ENCODE peak calls at places on chromosomes 12 and 14, in five cellular contexts. Y is bronchial epithelial cell, E is ascending aorta, R is tibial artery, O is colonic mucosa. V is an unnamed sample.

GRCh38 chr12:11719678-11720099 is 70.2 kb downstream of the ETV6 start:
- DNase-seq in E (peak), O (no peak), Y (peak), R (peak), V (peak)

GRCh38 chr12:32265920-32266319 is 133.4 kb upstream of the FGD4 start:
- DNase-seq in Y (no peak), R (no peak), O (no peak), E (no peak), V (no peak)

GRCh38 chr12:92439397-92439779 is 263.4 kb upstream of the PLEKHG7 start:
- DNase-seq in O (no peak), Y (peak), E (no peak), R (no peak), V (no peak)

GRCh38 chr12:130463259-130463658 is 125.6 kb downstream of the PIWIL1 start:
- DNase-seq in R (no peak), E (no peak), O (no peak), Y (no peak), V (no peak)

GRCh38 chr12:22042981-22043669 is 2.9 kb upstream of the CMAS start:
- DNase-seq in O (peak), E (no peak), R (no peak), Y (peak), V (no peak)

GRCh38 chr14:60722836-60723217 is 1.3 kb downstream of the SIX4 start:
- DNase-seq in E (no peak), R (peak), Y (no peak), O (no peak), V (no peak)

GRCh38 chr14:96757456-96757855 is 39.7 kb upstream of the VRK1 start:
- DNase-seq in E (no peak), O (no peak), R (no peak), Y (no peak), V (no peak)

GRCh38 chr12:48002179-48002601 is 2.1 kb downstream of the COL2A1 start:
- DNase-seq in R (no peak), O (no peak), E (no peak), Y (no peak), V (peak)

GRCh38 chr12:129325566-129325965 is 472.3 kb downstream of the GLT1D1 start:
- DNase-seq in O (no peak), E (no peak), Y (peak), R (no peak), V (no peak)

GRCh38 chr14:88879016-88879415 is 54.6 kb downstream of the TTC8 start:
- DNase-seq in O (no peak), Y (peak), E (no peak), R (no peak), V (no peak)

GRCh38 chr12:12779529-12779928 is 5.9 kb upstream of the APOLD1 start:
- DNase-seq in O (no peak), Y (peak), E (no peak), R (no peak), V (peak)

GRCh38 chr14:64968651-64969050 is 3.5 kb downstream of the RAB15 start:
- DNase-seq in Y (no peak), R (no peak), O (no peak), E (no peak), V (no peak)

GRCh38 chr12:71250186-71250585 is 92.4 kb upstream of the TSPAN8 start:
- DNase-seq in O (no peak), R (no peak), E (no peak), Y (peak), V (no peak)

GRCh38 chr14:100192672-100193416 is 33.4 kb upstream of the DEGS2 start:
- DNase-seq in Y (peak), O (peak), R (peak), E (peak), V (peak)
- H3K4me3 ChIP-seq in Y (peak), O (peak), R (peak), E (peak), V (peak)

GRCh38 chr14:73752297-73752992 is 38.3 kb upstream of the PNMA1 start:
- DNase-seq in E (no peak), R (peak), Y (no peak), O (peak), V (peak)
- H3K4me3 ChIP-seq in E (peak), R (no peak), Y (no peak), O (no peak), V (no peak)

DNA sequence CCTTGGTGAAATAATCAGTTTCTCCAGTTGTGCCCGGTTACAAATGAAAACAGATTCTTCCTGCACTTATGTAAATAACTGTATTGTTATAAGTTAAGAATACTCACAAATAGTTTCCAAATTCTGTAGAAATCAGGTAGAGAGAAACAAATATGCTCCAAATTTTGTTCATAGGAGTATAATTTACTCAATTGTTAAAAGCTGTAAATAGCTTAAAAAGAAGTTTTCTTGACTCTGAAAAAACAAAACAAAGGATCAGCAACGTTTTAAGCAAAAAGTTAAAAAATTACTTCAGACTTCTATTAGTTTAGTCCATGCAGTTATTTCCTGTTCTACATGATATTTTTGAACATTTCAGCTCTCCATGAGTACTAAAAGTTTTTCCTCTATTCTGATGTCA is 30.0 kb upstream of the SLC38A4 start:
- DNase-seq in E (no peak), O (no peak), R (no peak), Y (no peak), V (no peak)
- H3K4me3 ChIP-seq in E (no peak), O (no peak), R (no peak), Y (no peak), V (no peak)

GRCh38 chr12:124884587-124885438 is 21.1 kb upstream of the SCARB1 start:
- DNase-seq in O (peak), E (no peak), Y (no peak), R (no peak), V (no peak)
- H3K4me3 ChIP-seq in O (no peak), E (no peak), Y (no peak), R (no peak), V (no peak)

GRCh38 chr12:51867796-51868428 is 19.4 kb upstream of the FIGNL2 start:
- DNase-seq in Y (no peak), O (no peak), E (no peak), R (no peak), V (no peak)

GRCh38 chr12:51871126-51871525 is 16.8 kb upstream of the ANKRD33 start:
- DNase-seq in E (no peak), R (no peak), O (no peak), Y (no peak), V (no peak)

GRCh38 chr12:51868821-51869489 is 18.9 kb upstream of the ANKRD33 start:
- DNase-seq in O (no peak), R (no peak), E (no peak), Y (no peak), V (no peak)

GRCh38 chr12:51869931-51870330 is 18.0 kb upstream of the ANKRD33 start:
- DNase-seq in O (no peak), Y (no peak), R (no peak), E (no peak), V (no peak)

DNA sequence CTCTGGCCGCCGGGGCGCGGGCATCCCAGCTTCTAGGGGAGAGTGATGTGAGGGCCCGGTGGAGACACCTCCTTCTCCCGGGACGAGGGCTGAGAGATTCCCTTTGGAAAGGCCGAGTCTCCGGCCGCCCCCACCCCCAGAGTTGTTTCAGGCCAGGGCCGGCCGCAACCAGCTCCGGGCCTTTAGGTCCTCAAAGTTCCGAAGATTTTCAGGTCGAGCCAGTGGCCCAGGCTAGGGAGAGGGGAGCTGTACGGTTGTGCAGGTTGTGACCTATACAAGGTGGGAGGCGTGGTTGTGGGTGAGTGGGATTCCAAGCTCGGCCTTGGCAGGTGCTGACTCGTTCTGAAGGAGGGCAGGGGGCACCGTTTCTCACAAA is 18.4 kb upstream of the ANKRD33 start:
- DNase-seq in O (no peak), Y (no peak), E (no peak), R (no peak), V (no peak)
- H3K4me3 ChIP-seq in O (peak), Y (no peak), E (peak), R (peak), V (no peak)

DNA sequence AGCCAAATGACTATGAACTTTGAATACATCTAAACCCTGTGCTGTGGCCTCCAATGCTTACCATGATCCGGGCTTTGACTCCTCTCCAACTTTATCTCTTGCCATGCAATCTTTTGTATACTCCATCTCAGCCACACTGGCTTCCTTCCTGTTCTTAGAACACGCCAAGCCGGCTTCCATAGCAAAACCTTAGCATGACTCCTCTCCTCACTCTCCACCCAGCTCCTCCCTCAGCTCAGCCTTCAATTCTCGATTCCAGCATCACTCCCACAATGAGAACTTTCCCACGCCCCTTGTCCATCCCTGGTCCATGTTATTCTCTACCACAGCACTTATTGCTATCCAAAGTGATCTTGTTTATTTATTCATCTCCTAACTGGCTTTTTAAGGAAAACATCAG is 228.4 kb downstream of the NTF3 start:
- DNase-seq in E (no peak), O (no peak), R (no peak), Y (no peak), V (no peak)
- H3K4me3 ChIP-seq in E (no peak), O (no peak), R (no peak), Y (no peak), V (no peak)

GRCh38 chr14:81767266-81767987 is 233.8 kb upstream of the SEL1L start:
- DNase-seq in Y (no peak), E (no peak), O (no peak), R (no peak), V (no peak)

GRCh38 chr14:81766597-81766996 is 232.9 kb upstream of the SEL1L start:
- DNase-seq in Y (no peak), O (no peak), R (no peak), E (no peak), V (no peak)

GRCh38 chr14:81765654-81766275 is 232.1 kb upstream of the SEL1L start:
- DNase-seq in E (no peak), Y (no peak), R (no peak), O (no peak), V (no peak)
- H3K4me3 ChIP-seq in E (no peak), Y (no peak), R (no peak), O (no peak), V (no peak)

GRCh38 chr12:121953695-121954094 is 35.3 kb downstream of the CFAP251 start:
- DNase-seq in R (no peak), E (no peak), O (no peak), Y (peak), V (no peak)
- H3K4me3 ChIP-seq in R (no peak), E (no peak), O (no peak), Y (no peak), V (no peak)